ENCODE peak calls at places on chromosomes 6 and 20, in seven cellular contexts. C, Q, A, H, P, S and L are unnamed samples.

GRCh38 chr6:9405369-9405768 is 970.0 kb upstream of the SLC35B3 start:
- DNase-seq in C (peak), Q (no peak), A (no peak), H (no peak), P (no peak), S (peak), L (peak)

GRCh38 chr20:31260326-31260932 is 3.0 kb downstream of the DEFB115 start:
- DNase-seq in C (peak), Q (no peak), A (no peak), H (no peak), P (no peak), S (peak), L (peak)

GRCh38 chr20:57089701-57090144 is 176.7 kb downstream of the BMP7 start:
- DNase-seq in C (peak), Q (peak), A (peak), H (no peak), P (no peak), S (peak), L (peak)

GRCh38 chr20:25256226-25256859 is 8.5 kb downstream of the PYGB start:
- DNase-seq in C (peak), Q (no peak), A (no peak), H (no peak), P (no peak), S (no peak), L (no peak)

GRCh38 chr20:64224344-64225165 is 31.0 kb upstream of the PCMTD2 start:
- DNase-seq in C (peak), Q (no peak), A (no peak), H (no peak), P (no peak), S (peak), L (peak)

GRCh38 chr6:124870611-124871201 is 91.5 kb upstream of the RNF217 start:
- DNase-seq in C (peak), Q (no peak), A (no peak), H (no peak), P (no peak), S (peak), L (peak)

GRCh38 chr6:134502614-134503541 is 185.0 kb upstream of the SGK1 start:
- DNase-seq in C (no peak), Q (no peak), A (no peak), H (no peak), P (no peak), S (peak), L (peak)

GRCh38 chr6:43255408-43256054 is 12.2 kb downstream of the TTBK1 start:
- DNase-seq in C (no peak), Q (no peak), A (peak), H (no peak), P (no peak), S (no peak), L (no peak)

GRCh38 chr20:32078777-32079176 is 26.7 kb downstream of the HCK start:
- DNase-seq in C (no peak), Q (no peak), A (no peak), H (no peak), P (no peak), S (no peak), L (no peak)

GRCh38 chr6:17418281-17419188 is 25.1 kb downstream of the CAP2 start:
- DNase-seq in C (peak), Q (no peak), A (no peak), H (no peak), P (no peak), S (no peak), L (peak)

GRCh38 chr6:166353507-166353906 is 11.2 kb upstream of the SFT2D1 start:
- DNase-seq in C (no peak), Q (no peak), A (no peak), H (no peak), P (no peak), S (no peak), L (no peak)

GRCh38 chr20:63955281-63955845 is 853 bp downstream of the UCKL1 start:
- DNase-seq in C (no peak), Q (peak), A (no peak), H (no peak), P (no peak), S (peak), L (peak)

GRCh38 chr20:1844723-1845523 is 50.3 kb upstream of the SIRPA start:
- DNase-seq in C (peak), Q (no peak), A (peak), H (peak), P (no peak), S (peak), L (no peak)

GRCh38 chr20:9215539-9215938 is 146.7 kb downstream of the PLCB4 start:
- DNase-seq in C (peak), Q (no peak), A (no peak), H (no peak), P (no peak), S (peak), L (peak)

GRCh38 chr6:36326351-36326995 is 10.2 kb downstream of the BNIP5 start:
- DNase-seq in C (peak), Q (no peak), A (no peak), H (no peak), P (no peak), S (peak), L (no peak)

GRCh38 chr20:23132930-23133559 is 46.9 kb upstream of the CD93 start:
- DNase-seq in C (no peak), Q (no peak), A (no peak), H (peak), P (no peak), S (no peak), L (no peak)

DNA sequence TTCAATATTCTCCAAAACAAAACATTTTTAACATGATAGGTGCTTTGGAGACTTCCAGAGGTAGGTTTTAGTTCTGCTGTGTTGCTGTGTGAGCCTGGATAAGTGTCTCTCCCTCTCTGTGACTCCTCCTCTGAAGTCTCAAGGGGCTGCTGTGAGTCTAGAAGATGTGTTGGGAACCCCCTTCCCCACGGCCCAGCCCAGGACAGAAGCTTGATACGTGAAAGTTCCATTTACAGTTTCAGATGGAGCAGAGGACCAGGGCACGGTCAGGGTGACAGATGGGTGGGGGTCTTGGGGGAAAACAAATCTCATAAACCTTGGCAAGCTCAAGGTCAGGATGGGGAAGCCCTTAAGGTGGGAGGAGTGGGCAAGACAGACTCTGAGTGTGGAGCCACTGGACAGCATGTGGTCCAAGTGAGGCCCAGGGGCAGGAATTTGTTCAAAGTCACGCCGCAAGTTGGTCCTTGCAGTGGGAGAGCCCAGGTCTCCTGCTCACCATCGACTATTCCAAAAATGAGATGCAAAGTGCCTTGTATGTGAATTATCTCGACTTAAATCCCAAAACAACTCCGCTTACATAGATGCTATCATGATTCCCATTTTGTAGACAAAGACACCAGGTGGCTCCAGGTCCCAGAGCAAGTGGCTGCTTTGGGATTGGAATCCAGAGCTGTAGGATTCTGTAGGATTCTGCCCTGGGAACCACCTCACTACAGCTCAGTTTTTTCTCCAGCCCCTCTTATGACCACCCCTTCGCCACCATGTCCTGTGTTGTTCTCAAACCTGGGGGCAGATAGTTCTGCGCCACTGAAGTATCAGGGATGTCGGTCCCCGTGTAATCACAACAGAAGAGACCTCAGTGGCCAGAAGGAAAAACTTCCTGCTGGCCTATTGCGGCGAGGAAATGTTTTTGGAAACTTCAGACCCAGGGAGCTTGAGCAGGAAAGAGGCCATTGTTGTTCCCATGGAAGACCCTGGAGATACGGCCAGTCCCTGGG is 1.9 kb downstream of the TGM2 start:
- DNase-seq in C (no peak), Q (no peak), A (peak), H (no peak), P (no peak), S (no peak), L (no peak)
- H3K4me3 ChIP-seq in C (peak), Q (no peak), A (peak), H (peak), P (peak), S (no peak), L (no peak)

GRCh38 chr20:58271596-58272460 is 37.7 kb upstream of the RAB22A start:
- DNase-seq in C (peak), Q (no peak), A (no peak), H (no peak), P (no peak), S (no peak), L (no peak)
- H3K4me3 ChIP-seq in C (no peak), Q (no peak), A (no peak), H (no peak), P (no peak), S (no peak), L (no peak)

DNA sequence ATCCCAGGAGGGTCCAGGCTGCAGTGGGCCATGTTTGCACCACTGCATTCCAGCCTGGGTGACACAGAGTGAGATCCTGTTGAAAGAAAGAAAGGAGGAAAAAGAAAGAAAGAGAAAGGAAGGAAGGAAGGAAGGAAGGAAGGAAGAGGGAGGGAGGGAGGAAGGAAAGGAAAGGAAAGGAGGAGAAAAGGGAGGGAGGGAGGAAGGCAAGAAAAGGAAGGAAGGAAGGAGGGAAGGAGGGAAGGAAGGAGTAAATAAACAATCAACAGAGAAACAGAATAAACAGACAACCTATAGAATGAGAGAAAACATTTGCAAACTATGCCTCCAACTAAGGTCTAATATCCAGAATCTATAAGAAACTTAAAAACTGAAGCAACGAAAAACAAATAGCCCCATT is 11.6 kb upstream of the PHACTR1 start:
- DNase-seq in C (no peak), Q (no peak), A (no peak), H (no peak), P (no peak), S (no peak), L (no peak)
- H3K4me3 ChIP-seq in C (no peak), Q (no peak), A (no peak), H (no peak), P (no peak), S (no peak), L (no peak)

GRCh38 chr6:125956506-125957390 is at the start of gene HINT3:
- DNase-seq in C (peak), Q (peak), A (peak), H (peak), P (peak), S (peak), L (peak)
- H3K4me3 ChIP-seq in C (peak), Q (peak), A (peak), H (peak), P (peak), S (peak), L (peak)

GRCh38 chr6:89297695-89298351 is 17.3 kb downstream of the GABRR2 start:
- DNase-seq in C (peak), Q (peak), A (no peak), H (peak), P (peak), S (peak), L (peak)
- H3K4me3 ChIP-seq in C (no peak), Q (no peak), A (no peak), H (no peak), P (no peak), S (no peak), L (peak)

DNA sequence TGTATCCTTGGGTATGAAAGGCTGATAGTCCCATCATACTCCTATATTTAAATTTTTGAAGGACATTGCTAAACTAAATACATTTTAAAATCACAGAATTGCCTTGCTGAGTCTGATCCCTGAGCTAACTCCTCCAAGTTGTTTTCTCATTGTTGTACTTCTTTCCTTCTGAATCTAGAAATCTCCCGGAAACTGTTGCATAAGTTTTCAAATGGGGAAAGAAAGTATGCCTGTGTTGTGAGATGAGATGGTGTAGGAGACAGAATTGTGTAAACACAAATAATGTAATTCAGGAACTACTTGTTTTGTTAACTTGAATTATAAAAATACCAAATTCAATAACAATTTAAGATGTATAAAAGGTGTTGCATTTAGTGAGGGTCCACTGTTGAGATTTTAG is 7.3 kb downstream of the PNRC1 start:
- DNase-seq in C (no peak), Q (no peak), A (no peak), H (no peak), P (no peak), S (no peak), L (no peak)
- H3K4me3 ChIP-seq in C (no peak), Q (no peak), A (no peak), H (no peak), P (no peak), S (no peak), L (no peak)

DNA sequence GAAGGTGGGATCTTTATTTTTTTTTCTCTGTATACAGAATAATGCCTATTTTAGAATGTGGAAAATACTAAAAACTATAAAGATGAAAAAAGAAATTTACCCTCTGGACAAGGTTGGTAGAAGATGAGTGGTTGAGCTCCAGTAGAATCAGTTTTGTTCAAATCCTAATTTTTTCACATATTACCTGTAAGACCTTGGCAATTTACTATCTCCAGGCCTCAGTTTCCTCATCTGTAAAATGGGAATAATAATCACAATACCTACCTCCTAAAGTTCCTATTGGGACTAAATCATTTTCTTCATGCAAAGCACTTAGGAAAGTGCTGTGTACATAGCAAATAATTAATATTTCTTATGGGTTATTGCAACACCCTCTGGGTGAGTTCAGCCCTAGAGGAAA is 28.4 kb downstream of the DAAM2 start:
- DNase-seq in C (no peak), Q (no peak), A (no peak), H (no peak), P (no peak), S (no peak), L (no peak)
- H3K4me3 ChIP-seq in C (no peak), Q (no peak), A (peak), H (peak), P (peak), S (no peak), L (no peak)

GRCh38 chr6:69378326-69378725 is 418.5 kb downstream of the LMBRD1 start:
- DNase-seq in C (no peak), Q (no peak), A (no peak), H (no peak), P (no peak), S (no peak), L (no peak)
- H3K4me3 ChIP-seq in C (no peak), Q (no peak), A (no peak), H (no peak), P (no peak), S (no peak), L (no peak)

GRCh38 chr6:105851586-105851985 is 234.6 kb upstream of the PRDM1 start:
- DNase-seq in C (no peak), Q (no peak), A (no peak), H (no peak), P (no peak), S (no peak), L (no peak)
- H3K4me3 ChIP-seq in C (no peak), Q (no peak), A (no peak), H (no peak), P (no peak), S (no peak), L (no peak)